ENCODE peak calls at places on chromosomes 11 and 22, in nine cellular contexts. K, L, H, T, Q, B, P, D and E are unnamed samples.

GRCh38 chr22:23183107-23183698 is 2.9 kb downstream of the BCR start:
- DNase-seq in H (peak; percentile 47), L (peak; percentile 85), T (peak; percentile 62), B (no peak), D (peak; percentile 75), K (peak; percentile 80), Q (peak; percentile 76), P (peak; percentile 60), E (peak; percentile 57)

GRCh38 chr11:96050435-96051182 is 126.7 kb upstream of the MTMR2 start:
- DNase-seq in D (peak; percentile 58), K (no peak), P (no peak), B (no peak), Q (no peak), L (no peak), T (no peak), H (peak; percentile 16), E (no peak)

GRCh38 chr22:43516996-43517635 is 105.3 kb downstream of the MPPED1 start:
- DNase-seq in P (no peak), K (no peak), L (no peak), D (no peak), T (no peak), H (no peak), B (no peak), Q (no peak), E (no peak)

GRCh38 chr11:15972838-15973237 is 383.5 kb downstream of the SOX6 start:
- DNase-seq in D (no peak), P (no peak), Q (no peak), L (no peak), K (no peak), B (no peak), T (no peak), H (no peak), E (no peak)

GRCh38 chr22:19731361-19731725 is 8.0 kb downstream of the GP1BB start:
- DNase-seq in D (no peak), H (no peak), B (no peak), T (no peak), P (no peak), Q (no peak), K (no peak), L (no peak), E (no peak)

GRCh38 chr11:103338621-103339484 is 229.6 kb downstream of the DYNC2H1 start:
- DNase-seq in L (no peak), P (no peak), B (no peak), H (peak; percentile 48), Q (no peak), K (no peak), T (no peak), D (peak; percentile 68), E (no peak)

GRCh38 chr11:65382804-65383368 is 440 bp upstream of the SLC25A45 start:
- DNase-seq in B (no peak), Q (peak; percentile 94), T (peak; percentile 93), H (peak; percentile 95), D (no peak), L (no peak), P (peak; percentile 92), K (peak; percentile 58), E (peak; percentile 87)

GRCh38 chr22:31680764-31681624 is 19.0 kb upstream of the PISD start:
- DNase-seq in K (no peak), L (peak; percentile 59), H (peak; percentile 48), Q (no peak), T (peak; percentile 59), P (peak; percentile 14), D (peak; percentile 78), B (no peak), E (no peak)

GRCh38 chr22:27851974-27852713 is 50.6 kb upstream of the MN1 start:
- DNase-seq in H (no peak), K (peak; percentile 74), L (no peak), P (no peak), B (peak; percentile 5), D (peak; percentile 37), Q (no peak), T (no peak), E (no peak)

GRCh38 chr11:71304491-71304890 is 52.1 kb upstream of the SHANK2 start:
- DNase-seq in Q (peak; percentile 5), L (peak; percentile 6), D (no peak), P (no peak), B (no peak), H (no peak), T (peak; percentile 5), K (no peak), E (peak; percentile 18)

GRCh38 chr11:115222218-115222862 is 281.9 kb downstream of the CADM1 start:
- DNase-seq in Q (no peak), B (peak; percentile 99), K (no peak), L (no peak), P (no peak), D (peak; percentile 83), T (no peak), H (peak; percentile 44), E (no peak)

GRCh38 chr11:130908770-130909625 is 7.3 kb downstream of the SNX19 start:
- DNase-seq in D (peak; percentile 92), H (peak; percentile 51), L (no peak), B (no peak), Q (no peak), P (no peak), T (no peak), K (no peak), E (no peak)
- H3K27ac ChIP-seq in D (peak overlapping the region; percentile 86), H (no peak overlapping the region), L (peak overlapping the region; percentile 77), B (peak overlapping the region; percentile 67), Q (peak overlapping the region; percentile 64), P (no peak overlapping the region), T (no peak overlapping the region), K (no peak overlapping the region), E (peak overlapping the region; percentile 43)

GRCh38 chr11:106403751-106404150 is 326.3 kb downstream of the AASDHPPT start:
- DNase-seq in L (no peak), B (no peak), Q (no peak), H (no peak), K (no peak), T (no peak), D (no peak), P (no peak), E (no peak)

GRCh38 chr11:106398396-106399074 is 321.1 kb downstream of the AASDHPPT start:
- DNase-seq in L (no peak), B (no peak), Q (no peak), P (no peak), D (peak; percentile 70), K (no peak), H (peak; percentile 69), T (no peak), E (no peak)

GRCh38 chr11:106399624-106400023 is 322.2 kb downstream of the AASDHPPT start:
- DNase-seq in D (no peak), Q (no peak), L (no peak), B (no peak), K (no peak), P (no peak), H (no peak), T (no peak), E (no peak)

GRCh38 chr11:106399075-106399500 is 321.6 kb downstream of the AASDHPPT start:
- DNase-seq in H (peak; percentile 99), L (peak; percentile 72), T (no peak), B (peak; percentile 83), K (peak; percentile 6), P (peak; percentile 33), Q (peak; percentile 74), D (peak; percentile 99), E (peak; percentile 34)

GRCh38 chr11:106400949-106401545 is 323.6 kb downstream of the AASDHPPT start:
- DNase-seq in Q (no peak), L (no peak), H (no peak), B (no peak), P (no peak), K (no peak), D (peak; percentile 27), T (no peak), E (no peak)
- H3K27ac ChIP-seq in Q (peak overlapping the region; percentile 93), L (no peak overlapping the region), H (no peak overlapping the region), B (no peak overlapping the region), P (no peak overlapping the region), K (no peak overlapping the region), D (no peak overlapping the region), T (no peak overlapping the region), E (no peak overlapping the region)

GRCh38 chr11:10674991-10675440 is 18.5 kb downstream of the IRAG1 start:
- DNase-seq in P (no peak), L (peak; percentile 93), D (peak; percentile 66), T (no peak), Q (no peak), K (no peak), H (no peak), B (no peak), E (no peak)
- H3K27ac ChIP-seq in P (no peak overlapping the region), L (peak overlapping the region; percentile 86), D (peak overlapping the region; percentile 56), T (peak overlapping the region; percentile 39), Q (no peak overlapping the region), K (no peak overlapping the region), H (no peak overlapping the region), B (no peak overlapping the region), E (no peak overlapping the region)

GRCh38 chr11:59616396-59616982 is 915 bp upstream of the OSBP start:
- DNase-seq in Q (no peak), P (no peak), T (no peak), B (no peak), H (no peak), L (no peak), K (no peak), D (no peak), E (no peak)

GRCh38 chr11:59615132-59615636 is 390 bp downstream of the OSBP start:
- DNase-seq in K (no peak), T (peak; percentile 73), B (peak; percentile 5), Q (peak; percentile 78), L (peak; percentile 71), P (peak; percentile 87), H (peak; percentile 57), D (peak; percentile 50), E (peak; percentile 72)

GRCh38 chr11:59614277-59615131 is 1.1 kb downstream of the OSBP start:
- DNase-seq in H (peak; percentile 38), P (no peak), L (no peak), T (no peak), K (no peak), B (no peak), D (peak; percentile 42), Q (no peak), E (no peak)

GRCh38 chr11:59617876-59618275 is 2.3 kb upstream of the OSBP start:
- DNase-seq in P (no peak), D (no peak), B (no peak), Q (no peak), H (no peak), L (no peak), T (no peak), K (no peak), E (no peak)

GRCh38 chr11:59615637-59616395 is at the start of gene OSBP:
- DNase-seq in L (peak; percentile 100), H (peak; percentile 100), B (peak; percentile 100), T (peak; percentile 100), D (peak; percentile 99), K (peak; percentile 96), Q (peak; percentile 99), P (peak; percentile 100), E (peak; percentile 99)
- H3K27ac ChIP-seq in L (peak within 1 kb of the TSS; percentile 96), H (peak within 1 kb of the TSS; percentile 35), B (peak within 1 kb of the TSS; percentile 93), T (peak within 1 kb of the TSS; percentile 86), D (peak within 1 kb of the TSS; percentile 85), K (peak within 1 kb of the TSS; percentile 83), Q (peak within 1 kb of the TSS; percentile 59), P (peak within 1 kb of the TSS; percentile 98), E (peak within 1 kb of the TSS; percentile 98)